ENCODE peak calls at places on chromosomes 4 and X, in six cellular contexts. O is H1, X is HepG2, W is GM12891, S is K562, U is GM12878. Y is an unnamed sample.

GRCh38 chr4:147617173-147617840 is at the start of gene TMEM184C:
- DNase-seq in U (peak), S (peak), X (peak), W (peak), O (peak), Y (peak)

GRCh38 chr4:57652765-57653164 is 542.6 kb upstream of the IGFBP7 start:
- DNase-seq in S (no peak), W (no peak), X (no peak), O (no peak), U (no peak), Y (no peak)

GRCh38 chr4:150518559-150518958 is 63.4 kb upstream of the MAB21L2 start:
- DNase-seq in X (no peak), W (no peak), S (no peak), U (no peak), O (no peak), Y (no peak)

GRCh38 chr4:37666625-37667071 is 19.5 kb downstream of the RELL1 start:
- DNase-seq in X (peak), W (no peak), O (no peak), S (no peak), U (no peak), Y (no peak)

GRCh38 chrX:152932144-152932543 is 34.3 kb downstream of the ZNF185 start:
- DNase-seq in U (no peak), S (no peak), O (no peak), W (no peak), X (no peak), Y (no peak)

GRCh38 chr4:109699553-109700225 is 3.6 kb downstream of the CASP6 start:
- DNase-seq in O (no peak), S (no peak), U (no peak), X (no peak), W (no peak), Y (no peak)

GRCh38 chr4:112312610-112313239 is 15.6 kb downstream of the ALPK1 start:
- DNase-seq in X (no peak), U (peak), W (no peak), O (no peak), S (no peak), Y (peak)

GRCh38 chr4:14111730-14112171 is 484.2 kb upstream of the BOD1L1 start:
- DNase-seq in O (no peak), W (no peak), U (no peak), X (no peak), S (no peak), Y (no peak)

GRCh38 chrX:46208225-46208854 is 336.9 kb downstream of the ZNF674 start:
- DNase-seq in X (no peak), O (no peak), W (no peak), S (no peak), U (peak), Y (no peak)

GRCh38 chrX:154097003-154097596 is 417 bp downstream of the MECP2 start:
- DNase-seq in O (peak), U (no peak), X (peak), W (peak), S (peak), Y (peak)

GRCh38 chrX:74465424-74465823 is 44.1 kb downstream of the SLC16A2 start:
- DNase-seq in U (no peak), O (no peak), W (no peak), X (no peak), S (no peak), Y (no peak)

GRCh38 chrX:137567474-137568232 is 1.7 kb downstream of the ZIC3 start:
- DNase-seq in W (no peak), X (no peak), U (no peak), O (no peak), S (no peak), Y (no peak)

GRCh38 chrX:102714994-102715393 is 2.7 kb downstream of the GPRASP2 start:
- DNase-seq in W (no peak), O (peak), S (no peak), X (no peak), U (no peak), Y (no peak)

GRCh38 chr4:182062936-182063335 is 180.3 kb upstream of the TENM3 start:
- DNase-seq in S (no peak), U (no peak), O (no peak), W (no peak), X (no peak), Y (no peak)

GRCh38 chrX:13747836-13748235 is 13.3 kb downstream of the OFD1 start:
- DNase-seq in W (no peak), O (no peak), U (no peak), S (peak), X (peak), Y (no peak)

GRCh38 chrX:136063340-136064079 is 78.3 kb downstream of the SLC9A6 start:
- DNase-seq in W (no peak), X (no peak), S (no peak), U (no peak), O (no peak), Y (no peak)

GRCh38 chrX:113929004-113929403 is 654.9 kb upstream of the HTR2C start:
- DNase-seq in S (peak), X (peak), O (peak), U (no peak), W (no peak), Y (no peak)

GRCh38 chr4:175290401-175290800 is 372.2 kb downstream of the ADAM29 start:
- DNase-seq in X (no peak), W (no peak), O (no peak), S (no peak), U (no peak), Y (no peak)

GRCh38 chr4:7649741-7650531 is 215.2 kb upstream of the PSAPL1 start:
- DNase-seq in X (no peak), U (peak), W (peak), S (no peak), O (no peak), Y (peak)

GRCh38 chrX:110163488-110163887 is 154.4 kb downstream of the AMMECR1 start:
- DNase-seq in U (no peak), W (no peak), X (no peak), O (no peak), S (no peak), Y (no peak)

DNA sequence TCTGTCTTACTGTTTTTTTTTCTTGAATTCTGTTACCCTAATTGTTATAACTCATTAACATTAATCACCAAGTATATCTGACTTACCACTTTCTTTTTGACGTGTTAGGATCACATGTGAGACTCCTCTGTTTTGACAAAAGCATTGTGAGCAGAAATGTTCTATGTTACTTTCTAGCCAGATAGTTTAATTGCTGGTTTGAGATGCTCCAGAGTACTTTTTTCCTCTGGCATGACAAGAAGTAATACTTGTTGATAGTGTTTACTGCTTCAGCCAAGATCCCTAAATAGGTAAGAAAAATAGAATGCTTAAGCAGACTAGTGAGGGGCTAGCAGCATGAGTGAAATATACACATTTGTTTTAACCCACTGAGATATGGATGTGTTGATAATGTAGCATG is 303.9 kb upstream of the PABPC4L start:
- DNase-seq in X (no peak), W (no peak), S (no peak), O (no peak), U (no peak), Y (no peak)
- TF ChIP-seq POLR2A in X (no peak), W (no peak), S (no peak), O (no peak), U (no peak), Y (no peak)

GRCh38 chrX:18887821-18888205 is 96.1 kb downstream of the PHKA2 start:
- DNase-seq in O (no peak), X (no peak), W (no peak), U (no peak), S (no peak), Y (no peak)

GRCh38 chrX:18886005-18886343 is 97.9 kb downstream of the PHKA2 start:
- DNase-seq in U (no peak), O (no peak), X (no peak), W (no peak), S (no peak), Y (no peak)

GRCh38 chrX:18888281-18888680 is 95.6 kb downstream of the PHKA2 start:
- DNase-seq in S (no peak), O (no peak), U (no peak), W (no peak), X (no peak), Y (no peak)

GRCh38 chrX:18886344-18887161 is 97.4 kb downstream of the PHKA2 start:
- DNase-seq in X (peak), U (peak), S (peak), O (peak), W (peak), Y (peak)

GRCh38 chrX:18887177-18887820 is 96.6 kb downstream of the PHKA2 start:
- DNase-seq in S (no peak), U (no peak), O (peak), X (no peak), W (no peak), Y (no peak)
- TF ChIP-seq TAF1 in S (no peak), U (no peak), O (no peak), X (no peak), W (no peak), Y (no peak)

GRCh38 chr4:99088485-99089365 is at the start of gene ADH5:
- DNase-seq in W (peak), U (peak), X (peak), S (peak), O (peak), Y (peak)
- TF ChIP-seq POLR2AphosphoS5 in W (peak), U (peak), X (peak), S (peak), O (peak), Y (peak)

DNA sequence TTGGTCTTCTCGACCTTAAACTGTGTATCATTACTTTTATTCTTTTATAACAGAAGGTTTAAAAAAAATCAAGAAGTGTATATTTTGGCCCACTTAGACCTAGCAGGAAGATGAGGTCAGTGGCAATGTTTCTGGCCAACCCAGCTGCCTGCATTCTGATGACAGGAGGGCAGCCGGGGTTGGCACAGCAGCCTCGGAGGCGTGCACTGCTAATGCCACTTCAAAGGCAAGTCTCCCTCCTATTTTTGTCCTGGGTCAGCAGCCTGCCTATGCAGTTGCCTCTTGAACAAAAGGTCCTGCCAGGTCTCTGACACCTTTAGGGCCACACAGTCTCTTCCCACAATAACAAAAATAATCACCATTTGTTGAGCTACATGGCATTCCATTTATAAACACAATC is 89.4 kb upstream of the MYOZ2 start:
- DNase-seq in U (no peak), W (no peak), O (no peak), X (no peak), S (no peak), Y (no peak)
- TF ChIP-seq POLR2A in U (no peak), W (no peak), O (no peak), X (no peak), S (no peak), Y (no peak)

GRCh38 chr4:160235771-160236170 is 1132.9 kb downstream of the RAPGEF2 start:
- DNase-seq in U (no peak), O (no peak), X (no peak), S (no peak), W (no peak), Y (no peak)
- TF ChIP-seq TAF1 in U (no peak), O (no peak), X (no peak), S (no peak), W (no peak), Y (no peak)

DNA sequence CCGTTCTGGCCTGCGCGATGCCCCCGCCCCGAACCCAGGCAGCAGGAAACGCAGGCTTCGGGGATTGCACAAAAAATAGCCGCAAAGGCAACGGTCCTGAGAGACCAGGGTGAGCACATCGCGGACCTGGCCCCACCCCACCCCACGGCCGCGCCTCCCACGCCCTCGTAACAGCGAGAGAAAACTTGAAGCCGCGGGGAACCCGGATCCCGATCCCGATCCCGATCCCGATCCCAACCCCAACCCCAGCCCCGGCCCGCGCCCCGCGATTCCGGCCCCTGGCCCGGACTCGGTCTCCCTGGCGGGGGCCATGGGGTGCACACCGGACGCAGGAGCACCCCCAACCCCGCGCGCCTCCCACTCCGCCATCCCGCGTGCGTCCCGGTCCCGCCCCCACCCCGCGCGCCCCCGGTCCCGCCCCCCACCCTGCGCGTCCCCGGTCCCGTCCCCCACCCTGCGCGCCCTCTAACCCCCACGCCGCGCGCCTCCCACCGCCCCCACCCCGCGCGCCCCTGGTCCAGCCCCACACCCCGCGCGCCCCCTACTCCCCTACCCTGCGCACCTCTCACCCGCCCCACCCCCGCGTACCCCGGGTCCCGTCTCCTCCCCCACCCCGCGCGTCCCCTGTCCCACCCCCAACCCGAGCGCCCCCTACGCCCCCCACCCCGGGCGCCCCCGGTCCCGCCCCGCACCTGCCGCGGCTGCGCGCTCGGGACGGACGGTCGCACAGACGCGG is 29.0 kb downstream of the NOP14 start:
- DNase-seq in O (no peak), W (no peak), U (no peak), X (no peak), S (peak), Y (no peak)
- TF ChIP-seq POLR2AphosphoS5 in O (no peak), W (no peak), U (no peak), X (no peak), S (no peak), Y (no peak)

GRCh38 chrX:54808605-54809483 is 1.3 kb downstream of the MAGED2 start:
- DNase-seq in W (peak), X (peak), O (peak), S (peak), U (peak), Y (peak)
- TF ChIP-seq POLR2A in W (no peak), X (peak), O (peak), S (no peak), U (peak), Y (no peak)

GRCh38 chr4:3820016-3820805 is 54.0 kb downstream of the ADRA2C start:
- DNase-seq in W (no peak), U (no peak), X (no peak), O (no peak), S (no peak), Y (no peak)

GRCh38 chr4:3816256-3816825 is 50.2 kb downstream of the ADRA2C start:
- DNase-seq in X (no peak), W (no peak), S (no peak), O (no peak), U (no peak), Y (no peak)

GRCh38 chr4:3819210-3819919 is 53.2 kb downstream of the ADRA2C start:
- DNase-seq in S (no peak), O (no peak), W (no peak), X (peak), U (no peak), Y (no peak)

GRCh38 chr4:3816983-3817382 is 50.8 kb downstream of the ADRA2C start:
- DNase-seq in W (no peak), O (no peak), U (no peak), S (no peak), X (no peak), Y (no peak)

GRCh38 chr4:3817561-3817960 is 51.4 kb downstream of the ADRA2C start:
- DNase-seq in U (no peak), O (no peak), X (no peak), W (no peak), S (no peak), Y (no peak)
- TF ChIP-seq TAF1 in U (no peak), O (no peak), X (no peak), W (no peak), S (no peak), Y (no peak)

GRCh38 chrX:148311544-148311943 is 188.9 kb upstream of the AFF2 start:
- DNase-seq in U (no peak), W (no peak), X (no peak), O (no peak), S (no peak), Y (no peak)

GRCh38 chrX:148310402-148311200 is 189.8 kb upstream of the AFF2 start:
- DNase-seq in U (peak), O (no peak), W (no peak), X (no peak), S (no peak), Y (no peak)

DNA sequence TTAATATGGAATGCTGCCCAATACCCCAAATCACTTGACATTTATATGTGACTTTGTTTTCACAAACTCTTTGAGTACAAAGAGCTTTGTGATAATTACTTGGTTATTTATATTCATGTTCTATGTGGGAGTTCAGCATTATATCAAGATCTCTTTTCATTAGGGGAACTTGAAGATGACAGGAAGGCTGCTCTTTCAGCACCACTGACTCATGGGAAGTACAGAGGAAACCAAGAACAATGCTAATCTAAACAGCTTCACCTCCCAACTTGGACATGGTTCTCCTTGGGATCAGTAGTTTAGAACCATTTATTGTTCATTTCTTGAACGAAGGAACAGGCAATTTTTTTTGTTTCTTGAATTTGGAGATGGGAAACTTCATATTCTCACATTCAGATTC is 184.0 kb upstream of the AFF2 start:
- DNase-seq in X (no peak), S (no peak), U (no peak), W (no peak), O (no peak), Y (no peak)
- TF ChIP-seq POLR2AphosphoS5 in X (no peak), S (no peak), U (no peak), W (no peak), O (no peak), Y (no peak)